ENCODE peak calls at places on chromosomes 2 and 18, in ten cellular contexts. G is GM10248; N is adrenal gland; P is right atrium auricular region; J is CD4-positive, alpha-beta T cell; V is fibroblast of mammary gland; T is AG04449; F is RWPE1; D is neural crest cell; R is body of pancreas. A is an unnamed sample.

GRCh38 chr2:10137053-10137843 is 14.7 kb downstream of the RRM2 start:
- DNase-seq in G (no peak), N (no peak), P (no peak), J (no peak), V (no peak), T (no peak), F (peak; percentile 77), D (no peak), R (no peak), A (peak; percentile 79)

GRCh38 chr2:192498747-192499146 is 304.0 kb upstream of the TMEFF2 start:
- DNase-seq in G (no peak), N (no peak), P (no peak), J (no peak), V (no peak), T (no peak), F (no peak), D (no peak), R (no peak), A (no peak)

GRCh38 chr2:18976112-18976961 is 382.1 kb downstream of the OSR1 start:
- DNase-seq in G (no peak), N (no peak), P (no peak), J (no peak), V (peak; percentile 94), T (peak; percentile 72), F (no peak), D (no peak), R (no peak), A (peak; percentile 13)

GRCh38 chr18:770583-770961 is 41.5 kb downstream of the YES1 start:
- DNase-seq in G (no peak), N (no peak), P (no peak), J (no peak), V (no peak), T (no peak), F (no peak), D (no peak), R (no peak), A (no peak)

GRCh38 chr18:58541137-58541788 is 87.6 kb downstream of the ALPK2 start:
- DNase-seq in G (no peak), N (no peak), P (no peak), J (no peak), V (peak; percentile 53), T (no peak), F (no peak), D (no peak), R (no peak), A (peak; percentile 72)

GRCh38 chr2:233210843-233211600 is 40.5 kb upstream of the ATG16L1 start:
- DNase-seq in G (no peak), N (peak; percentile 84), P (peak; percentile 65), J (no peak), V (peak; percentile 90), T (peak; percentile 52), F (peak; percentile 88), D (no peak), R (peak; percentile 71), A (peak; percentile 93)

GRCh38 chr2:9307505-9307904 is 100.9 kb downstream of the ASAP2 start:
- DNase-seq in G (no peak), N (no peak), P (no peak), J (no peak), V (no peak), T (no peak), F (no peak), D (no peak), R (no peak), A (no peak)

GRCh38 chr2:46804794-46805193 is 110.8 kb downstream of the MCFD2 start:
- DNase-seq in G (no peak), N (no peak), P (peak; percentile 58), J (no peak), V (peak; percentile 48), T (no peak), F (no peak), D (no peak), R (no peak), A (no peak)

GRCh38 chr18:55422456-55423185 is 165.4 kb downstream of the TCF4 start:
- DNase-seq in G (no peak), N (no peak), P (peak; percentile 73), J (no peak), V (peak; percentile 61), T (no peak), F (no peak), D (no peak), R (no peak), A (no peak)

GRCh38 chr2:217737127-217737526 is 265.7 kb downstream of the TNS1 start:
- DNase-seq in G (no peak), N (no peak), P (no peak), J (no peak), V (no peak), T (no peak), F (no peak), D (no peak), R (no peak), A (no peak)

GRCh38 chr2:105517814-105518705 is 119.2 kb upstream of the FHL2 start:
- DNase-seq in G (no peak), N (peak; percentile 77), P (peak; percentile 61), J (no peak), V (peak; percentile 49), T (peak; percentile 19), F (no peak), D (no peak), R (peak; percentile 81), A (peak; percentile 31)

GRCh38 chr2:176134978-176135575 is 5.6 kb downstream of the HOXD8 start:
- DNase-seq in G (no peak), N (peak; percentile 27), P (no peak), J (no peak), V (peak; percentile 64), T (no peak), F (no peak), D (no peak), R (no peak), A (no peak)

GRCh38 chr2:32262105-32262504 is 2.6 kb downstream of the NLRC4 start:
- DNase-seq in G (no peak), N (no peak), P (no peak), J (no peak), V (no peak), T (no peak), F (no peak), D (no peak), R (no peak), A (no peak)

DNA sequence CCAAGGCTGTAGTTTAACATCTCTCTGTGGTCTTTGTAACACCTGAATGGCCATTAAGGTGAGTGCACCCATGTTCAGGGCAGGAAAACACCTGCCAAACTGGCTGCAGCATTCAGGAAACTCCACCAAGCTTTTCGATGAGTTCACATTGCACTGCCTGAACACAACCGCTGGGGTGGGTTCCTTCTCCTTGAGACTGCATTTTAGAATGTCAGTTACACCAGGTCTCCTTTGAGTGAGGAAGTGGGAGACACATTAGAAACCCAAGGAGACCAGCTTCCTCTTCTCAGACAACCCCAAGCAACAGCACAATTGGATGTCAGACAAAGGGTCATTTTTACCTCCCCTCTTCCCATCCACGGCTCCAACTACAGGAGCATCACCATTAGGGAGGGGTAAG is 35.2 kb downstream of the CYRIA start:
- DNase-seq in G (no peak), N (no peak), P (no peak), J (no peak), V (no peak), T (no peak), F (no peak), D (no peak), R (no peak), A (no peak)
- TF ChIP-seq CTCF in G (peak; percentile 20), N (no peak), P (no peak), J (no peak), V (no peak), T (no peak), F (no peak), D (no peak), R (no peak), A (no peak)

DNA sequence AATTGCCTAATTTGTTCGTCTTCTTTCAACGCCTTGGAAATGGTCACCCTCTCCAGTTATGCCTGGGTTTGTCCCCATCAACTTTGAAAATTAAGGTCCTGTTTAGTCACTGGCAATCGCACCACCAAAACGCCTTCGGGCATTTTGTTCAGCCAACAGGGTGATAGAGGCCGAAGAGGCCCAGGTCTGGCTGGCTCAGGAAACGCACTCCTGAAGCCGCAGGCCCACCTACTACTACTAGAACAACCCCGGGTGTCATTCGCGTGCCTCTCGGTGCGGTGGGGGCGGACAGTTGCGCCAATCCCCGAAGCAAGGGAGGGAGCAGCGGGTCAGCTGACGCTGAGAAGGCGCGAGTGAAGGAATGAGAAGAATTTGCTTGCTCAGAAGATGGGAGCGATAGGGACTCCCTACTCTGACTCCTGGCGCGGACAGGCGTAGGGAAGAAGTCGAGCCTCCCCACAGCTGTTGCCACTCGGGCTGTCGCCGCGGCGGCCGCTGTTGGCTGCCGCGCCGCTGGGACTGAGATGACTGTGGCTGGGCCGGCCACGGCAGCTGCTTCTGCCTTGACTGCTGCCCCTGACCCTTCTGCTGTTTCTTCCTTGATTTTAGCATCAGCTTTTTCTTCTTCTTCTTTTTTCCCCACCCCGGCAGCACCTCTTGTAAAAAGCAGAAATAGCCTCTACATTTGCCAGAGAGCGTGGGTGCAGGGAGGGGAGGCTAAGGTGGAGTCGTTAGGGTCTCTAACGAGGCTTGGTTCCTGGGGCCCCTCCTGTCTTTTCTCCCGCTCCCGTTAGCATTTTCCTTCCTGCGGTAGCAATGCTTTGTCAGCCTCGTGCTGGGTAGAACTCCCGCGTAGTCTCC is 387.6 kb downstream of the FIGN start:
- DNase-seq in G (no peak), N (peak; percentile 79), P (peak; percentile 91), J (no peak), V (peak; percentile 71), T (peak; percentile 17), F (peak; percentile 49), D (peak; percentile 49), R (peak; percentile 69), A (no peak)
- TF ChIP-seq CTCF in G (no peak), N (no peak), P (peak; percentile 17), J (no peak), V (no peak), T (no peak), F (no peak), D (no peak), R (no peak), A (no peak)

DNA sequence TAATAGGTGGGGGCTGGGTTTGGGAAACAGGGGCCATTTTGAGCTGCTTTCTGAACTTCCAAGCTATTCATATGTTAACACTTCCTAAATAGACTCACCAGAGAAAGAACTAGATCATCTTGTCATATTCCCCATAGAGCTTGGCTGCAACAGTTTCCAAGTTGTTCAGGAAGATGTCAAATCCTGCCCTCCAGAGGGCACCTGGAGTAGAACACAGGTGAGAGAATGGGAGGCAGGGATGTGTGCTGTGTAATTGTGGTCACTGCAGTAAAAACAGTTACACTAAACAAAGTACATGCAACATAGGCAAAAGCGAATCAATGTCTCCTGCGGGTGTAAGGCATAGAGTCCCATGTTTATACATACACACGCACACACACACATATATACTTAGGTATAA is 34.5 kb upstream of the LRRC30 start:
- DNase-seq in G (no peak), N (no peak), P (no peak), J (no peak), V (no peak), T (no peak), F (no peak), D (no peak), R (no peak), A (peak; percentile 28)
- TF ChIP-seq CTCF in G (no peak), N (no peak), P (no peak), J (no peak), V (no peak), T (no peak), F (no peak), D (no peak), R (no peak), A (no peak)

DNA sequence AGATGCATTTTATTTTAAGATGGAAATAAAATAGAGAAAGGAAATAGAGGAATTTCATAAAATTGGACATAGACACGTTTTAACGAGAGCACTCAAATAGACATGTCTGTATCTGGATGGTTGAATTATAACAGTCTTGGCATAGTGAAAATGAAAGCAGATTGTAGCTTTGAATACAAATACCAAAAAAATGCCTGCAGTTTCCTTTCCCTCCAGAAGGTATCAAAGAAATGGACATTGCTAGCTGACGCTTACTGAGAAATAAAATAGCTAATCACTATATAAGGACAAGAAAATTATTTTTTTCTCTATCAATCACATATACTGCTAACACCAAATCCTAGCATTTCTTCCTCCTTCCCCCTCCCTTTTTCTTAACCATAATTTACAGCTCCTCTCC is 11.4 kb upstream of the MAPRE2 start:
- DNase-seq in G (peak; percentile 36), N (no peak), P (no peak), J (no peak), V (no peak), T (no peak), F (no peak), D (no peak), R (no peak), A (no peak)
- TF ChIP-seq CTCF in G (no peak), N (peak; percentile 7), P (no peak), J (peak; percentile 16), V (no peak), T (no peak), F (no peak), D (peak; percentile 28), R (no peak), A (no peak)